ENCODE peak calls at places on chromosomes 2 and 18, in eight cellular contexts. Y, Z, V, I, A, J, E and O are unnamed samples.

GRCh38 chr2:200378652-200379290 is 72.3 kb downstream of the SPATS2L start:
- DNase-seq in I (no peak), Z (peak; percentile 94), J (no peak), V (no peak), Y (no peak), A (no peak), E (no peak), O (no peak)

GRCh38 chr2:106223347-106223746 is 29.2 kb upstream of the UXS1 start:
- DNase-seq in V (no peak), Z (no peak), I (no peak), E (no peak), Y (no peak), A (no peak), J (peak; percentile 11), O (no peak)

GRCh38 chr2:235497096-235497495 is 3.3 kb downstream of the AGAP1 start:
- DNase-seq in Z (no peak), Y (no peak), A (no peak), E (no peak), V (no peak), J (no peak), I (no peak), O (no peak)

GRCh38 chr18:212780-213179 is 54.4 kb downstream of the USP14 start:
- DNase-seq in Y (no peak), E (no peak), A (no peak), Z (no peak), J (no peak), V (no peak), I (no peak), O (no peak)

GRCh38 chr2:168169097-168169745 is 78.2 kb downstream of the STK39 start:
- DNase-seq in I (no peak), J (no peak), Z (no peak), Y (no peak), A (no peak), E (no peak), V (no peak), O (no peak)

GRCh38 chr2:207867075-207867474 is 97.4 kb upstream of the FZD5 start:
- DNase-seq in J (no peak), I (no peak), Z (no peak), A (no peak), E (no peak), Y (no peak), V (no peak), O (no peak)

GRCh38 chr2:85259101-85259590 is 68.6 kb downstream of the TGOLN2 start:
- DNase-seq in A (no peak), V (no peak), Y (no peak), E (no peak), Z (peak; percentile 73), J (no peak), I (no peak), O (no peak)

GRCh38 chr18:2898131-2898640 is 51.4 kb downstream of the EMILIN2 start:
- DNase-seq in V (no peak), Z (no peak), J (no peak), Y (no peak), I (no peak), E (no peak), A (no peak), O (no peak)

GRCh38 chr2:53131416-53131815 is 636.2 kb upstream of the CHAC2 start:
- DNase-seq in V (no peak), I (no peak), Z (no peak), Y (no peak), J (no peak), E (no peak), A (no peak), O (no peak)

GRCh38 chr18:48529796-48530195 is 9.0 kb upstream of the CTIF start:
- DNase-seq in A (no peak), J (no peak), Y (no peak), Z (no peak), V (no peak), E (no peak), I (no peak), O (no peak)

GRCh38 chr2:119818792-119819191 is 59.1 kb downstream of the PTPN4 start:
- DNase-seq in I (no peak), V (no peak), J (no peak), Y (no peak), Z (no peak), A (no peak), E (no peak), O (no peak)

GRCh38 chr2:223503746-223504145 is 98.4 kb downstream of the SCG2 start:
- DNase-seq in Y (no peak), A (no peak), V (no peak), J (no peak), Z (no peak), I (no peak), E (no peak), O (no peak)

GRCh38 chr2:51710222-51710621 is 678.3 kb upstream of the NRXN1 start:
- DNase-seq in Y (no peak), I (peak; percentile 10), V (no peak), J (peak; percentile 57), E (no peak), Z (no peak), A (no peak), O (no peak)

GRCh38 chr2:221572180-221572820 is at the start of gene EPHA4:
- DNase-seq in Z (peak; percentile 46), J (peak; percentile 81), I (peak; percentile 77), E (peak; percentile 90), Y (no peak), V (peak; percentile 89), A (peak; percentile 79), O (peak; percentile 74)

GRCh38 chr2:133171396-133172004 is 396.8 kb downstream of the NCKAP5 start:
- DNase-seq in Z (peak; percentile 9), A (no peak), E (peak; percentile 12), J (no peak), I (peak; percentile 55), V (peak; percentile 13), Y (no peak), O (no peak)

DNA sequence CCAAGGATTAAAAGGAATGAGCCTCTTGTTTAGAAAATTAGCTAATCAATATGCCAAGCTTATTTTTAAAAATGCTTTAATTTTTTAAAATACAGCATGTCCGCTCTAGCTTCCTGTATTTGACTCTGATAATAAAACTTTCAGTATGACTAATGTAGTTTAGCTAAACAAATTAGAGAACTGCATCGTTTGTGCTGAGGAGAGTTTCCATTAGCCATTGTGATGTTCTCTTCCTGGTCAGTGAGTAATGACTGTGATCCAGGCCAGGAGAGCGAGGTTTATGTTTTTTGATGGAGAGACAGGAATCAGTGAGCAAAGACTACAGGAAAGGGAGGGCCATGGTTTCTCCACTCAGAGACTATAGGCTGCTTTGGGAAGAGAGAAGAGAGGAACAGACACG is 237.2 kb upstream of the ETAA1 start:
- DNase-seq in J (no peak), V (no peak), E (no peak), Z (peak; percentile 19), I (no peak), Y (no peak), A (no peak), O (no peak)
- TF ChIP-seq CTCF in J (no peak), V (no peak), E (no peak), Z (no peak), I (no peak), Y (no peak), A (no peak), O (no peak)

DNA sequence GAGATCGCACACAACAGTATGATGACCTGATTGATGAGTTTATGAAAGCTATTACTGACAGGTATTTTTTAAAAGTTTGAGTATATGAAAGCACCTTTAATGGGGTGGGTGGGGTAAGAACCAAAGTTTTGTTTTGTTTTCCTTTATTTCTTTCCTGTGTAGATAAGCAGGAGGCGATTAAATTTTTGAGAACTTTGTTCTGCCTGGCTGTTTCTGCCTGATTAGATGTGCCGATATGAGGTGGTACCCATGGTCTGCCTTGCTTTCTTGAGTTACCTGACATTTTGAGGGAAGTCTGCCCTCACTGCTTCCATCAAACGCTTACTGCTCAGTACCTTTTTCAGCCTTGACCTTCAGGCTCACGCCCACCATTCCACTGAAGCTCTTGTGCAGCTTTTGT is 39.2 kb downstream of the ME2 start:
- DNase-seq in I (no peak), Y (no peak), A (no peak), E (no peak), Z (no peak), V (no peak), J (no peak), O (no peak)
- TF ChIP-seq CTCF in I (no peak), Y (no peak), A (no peak), E (no peak), Z (no peak), V (no peak), J (no peak), O (no peak)

DNA sequence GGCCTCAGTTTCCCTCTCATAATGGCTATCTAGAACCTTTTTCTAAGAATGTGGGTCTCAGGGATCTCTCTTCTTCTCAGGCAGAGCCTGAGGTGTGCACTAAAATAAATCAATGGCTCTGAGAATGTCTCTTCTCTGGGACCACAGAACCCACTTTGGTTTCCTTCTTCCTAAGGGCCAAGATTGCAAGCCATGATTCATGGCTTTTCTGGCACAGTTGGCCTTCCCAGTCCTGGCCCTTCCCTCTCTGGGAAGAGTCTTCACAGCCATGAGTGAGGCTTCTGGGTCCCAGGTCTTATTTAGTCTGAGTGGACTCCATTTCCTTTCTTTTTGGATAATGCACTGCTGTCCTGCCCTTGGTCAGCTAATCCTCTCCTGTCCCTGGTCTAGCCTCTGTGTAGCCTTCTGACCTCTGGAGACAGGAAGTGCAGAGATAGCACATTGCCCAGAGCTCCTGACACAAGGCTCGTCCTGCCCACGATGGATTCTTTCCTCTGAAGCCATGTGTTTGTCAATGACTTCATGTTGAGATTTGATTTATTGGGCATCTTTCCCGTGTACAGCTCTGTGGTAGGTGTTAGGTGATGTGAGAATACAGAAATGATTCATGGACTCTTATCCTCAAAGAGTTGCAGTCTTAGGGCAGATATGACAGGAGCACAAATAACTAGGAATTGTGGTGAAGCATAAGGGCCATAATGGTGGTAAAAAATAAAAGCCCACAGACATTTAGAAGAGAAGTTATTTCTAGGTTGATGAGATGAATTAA is 245.0 kb downstream of the CLIP4 start:
- DNase-seq in Z (no peak), V (no peak), I (no peak), E (no peak), J (no peak), Y (no peak), A (no peak), O (no peak)
- TF ChIP-seq CTCF in Z (no peak), V (no peak), I (no peak), E (no peak), J (no peak), Y (no peak), A (no peak), O (no peak)

DNA sequence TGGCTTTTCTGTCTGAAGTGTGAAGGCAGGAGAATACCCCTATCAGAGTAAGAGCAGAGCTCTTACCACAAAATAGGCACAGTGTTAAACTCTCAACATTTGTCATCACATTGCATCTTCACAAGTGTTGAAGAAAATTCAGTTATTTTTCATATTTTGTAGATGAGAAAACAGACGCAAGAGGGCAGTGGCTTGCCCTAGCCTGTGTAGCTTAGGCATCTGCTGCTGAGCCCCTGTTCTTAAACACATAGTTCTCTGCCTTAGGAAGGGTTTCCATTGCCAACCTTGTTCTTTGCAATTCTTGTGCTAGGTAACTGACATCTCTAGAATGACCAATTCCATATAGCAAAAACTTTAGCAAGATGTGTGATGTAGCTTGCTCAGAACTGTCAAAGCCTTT is 112.7 kb upstream of the RMDN2 start:
- DNase-seq in E (no peak), I (no peak), Z (no peak), V (no peak), A (no peak), Y (no peak), J (no peak), O (no peak)
- TF ChIP-seq CTCF in E (no peak), I (no peak), Z (peak; percentile 24), V (no peak), A (no peak), Y (no peak), J (no peak), O (no peak)